ENCODE peak calls at places on chromosomes 4 and X, in four cellular contexts. One of them, this sample, is unnamed.

GRCh38 chr4:87516683-87517082 is 12.5 kb downstream of the SPARCL1 start:
- DNase-seq in H9: no peak
- DNase-seq in neuronal stem cell: no peak
- DNase-seq in IMR-90: no peak
- DNase-seq in this sample: no peak

GRCh38 chrX:85084770-85085393 is 81.2 kb downstream of the APOOL start:
- DNase-seq in H9: no peak
- DNase-seq in neuronal stem cell: peak
- DNase-seq in IMR-90: peak
- DNase-seq in this sample: peak

GRCh38 chr4:136893638-136894037 is 638.7 kb downstream of the PCDH18 start:
- DNase-seq in H9: no peak
- DNase-seq in neuronal stem cell: no peak
- DNase-seq in IMR-90: no peak
- DNase-seq in this sample: no peak

GRCh38 chrX:136694491-136695087 is 46.6 kb downstream of the CD40LG start:
- DNase-seq in H9: peak
- DNase-seq in neuronal stem cell: peak
- DNase-seq in IMR-90: peak
- DNase-seq in this sample: peak

GRCh38 chrX:156000361-156000926 is 2.9 kb downstream of the IL9R start:
- DNase-seq in H9: no peak
- DNase-seq in neuronal stem cell: no peak
- DNase-seq in IMR-90: no peak
- DNase-seq in this sample: no peak

GRCh38 chr4:188092824-188093223 is 16.6 kb downstream of the TRIML2 start:
- DNase-seq in H9: no peak
- DNase-seq in neuronal stem cell: no peak
- DNase-seq in IMR-90: peak
- DNase-seq in this sample: no peak

GRCh38 chr4:118968006-118968405 is 79.4 kb downstream of the SYNPO2 start:
- DNase-seq in H9: peak
- DNase-seq in neuronal stem cell: no peak
- DNase-seq in IMR-90: peak
- DNase-seq in this sample: peak

GRCh38 chrX:38768079-38768478 is 33.2 kb upstream of the MID1IP1 start:
- DNase-seq in H9: no peak
- DNase-seq in neuronal stem cell: no peak
- DNase-seq in IMR-90: peak
- DNase-seq in this sample: no peak

GRCh38 chrX:15468036-15468435 is 25.1 kb downstream of the PIR start:
- DNase-seq in H9: no peak
- DNase-seq in neuronal stem cell: no peak
- DNase-seq in IMR-90: peak
- DNase-seq in this sample: peak

GRCh38 chr4:109033993-109034392 is 268.5 kb downstream of the COL25A1 start:
- DNase-seq in H9: no peak
- DNase-seq in neuronal stem cell: no peak
- DNase-seq in IMR-90: no peak
- DNase-seq in this sample: no peak

GRCh38 chr4:151434183-151434860 is 25.3 kb downstream of the FHIP1A start:
- DNase-seq in H9: no peak
- DNase-seq in neuronal stem cell: no peak
- DNase-seq in IMR-90: peak
- DNase-seq in this sample: peak

GRCh38 chr4:55397521-55398321 is 2.0 kb downstream of the TMEM165 start:
- DNase-seq in H9: no peak
- DNase-seq in neuronal stem cell: no peak
- DNase-seq in IMR-90: peak
- DNase-seq in this sample: peak

GRCh38 chr4:30716671-30717207 is 3.4 kb upstream of the PCDH7 start:
- DNase-seq in H9: no peak
- DNase-seq in neuronal stem cell: peak
- DNase-seq in IMR-90: no peak
- DNase-seq in this sample: no peak

GRCh38 chrX:130669233-130669632 is 233.8 kb downstream of the ENOX2 start:
- DNase-seq in H9: no peak
- DNase-seq in neuronal stem cell: no peak
- DNase-seq in IMR-90: peak
- DNase-seq in this sample: no peak

GRCh38 chrX:54292755-54293154 is 65.1 kb downstream of the WNK3 start:
- DNase-seq in H9: no peak
- DNase-seq in neuronal stem cell: no peak
- DNase-seq in IMR-90: no peak
- DNase-seq in this sample: no peak

GRCh38 chrX:144334577-144334976 is 450.7 kb downstream of the UBE2NL start:
- DNase-seq in H9: peak
- DNase-seq in neuronal stem cell: no peak
- DNase-seq in IMR-90: no peak
- DNase-seq in this sample: no peak

GRCh38 chr4:74751856-74752255 is 42.5 kb downstream of the BTC start:
- DNase-seq in H9: no peak
- DNase-seq in neuronal stem cell: peak
- DNase-seq in IMR-90: no peak
- DNase-seq in this sample: no peak

GRCh38 chr4:26815199-26815598 is 45.4 kb upstream of the STIM2 start:
- DNase-seq in H9: no peak
- DNase-seq in neuronal stem cell: no peak
- DNase-seq in IMR-90: no peak
- DNase-seq in this sample: no peak

GRCh38 chrX:154813801-154814200 is 8.5 kb upstream of the MPP1 start:
- DNase-seq in H9: no peak
- DNase-seq in neuronal stem cell: no peak
- DNase-seq in IMR-90: no peak
- DNase-seq in this sample: no peak

GRCh38 chr4:62881901-62882300 is 1527.3 kb downstream of the TECRL start:
- DNase-seq in H9: no peak
- DNase-seq in neuronal stem cell: no peak
- DNase-seq in IMR-90: no peak
- DNase-seq in this sample: no peak

GRCh38 chr4:87949961-87950360 is 25.6 kb upstream of the SPP1 start:
- DNase-seq in H9: no peak
- DNase-seq in neuronal stem cell: no peak
- DNase-seq in IMR-90: peak
- DNase-seq in this sample: no peak

GRCh38 chr4:189202182-189202868 is 738.3 kb upstream of the FRG1 start:
- DNase-seq in H9: peak
- DNase-seq in neuronal stem cell: peak
- DNase-seq in IMR-90: peak
- DNase-seq in this sample: no peak

GRCh38 chr4:138507527-138507926 is 265.4 kb upstream of the SLC7A11 start:
- DNase-seq in H9: no peak
- DNase-seq in neuronal stem cell: no peak
- DNase-seq in IMR-90: peak
- DNase-seq in this sample: peak

GRCh38 chrX:155028749-155029360 is 2.2 kb downstream of the FUNDC2 start:
- DNase-seq in H9: no peak
- DNase-seq in neuronal stem cell: no peak
- DNase-seq in IMR-90: peak
- DNase-seq in this sample: no peak

GRCh38 chr4:114512595-114513295 is 85.9 kb upstream of the UGT8 start:
- DNase-seq in H9: no peak
- DNase-seq in neuronal stem cell: no peak
- DNase-seq in IMR-90: no peak
- DNase-seq in this sample: no peak

GRCh38 chr4:57131849-57132745 is 21.9 kb upstream of the IGFBP7 start:
- DNase-seq in H9: no peak
- DNase-seq in neuronal stem cell: no peak
- DNase-seq in IMR-90: peak
- DNase-seq in this sample: peak

GRCh38 chr4:86595426-86595805 is 1.3 kb downstream of the PTPN13 start:
- DNase-seq in H9: no peak
- DNase-seq in neuronal stem cell: no peak
- DNase-seq in IMR-90: peak
- DNase-seq in this sample: peak

GRCh38 chr4:52621567-52621966 is 37.5 kb downstream of the USP46 start:
- DNase-seq in H9: no peak
- DNase-seq in neuronal stem cell: no peak
- DNase-seq in IMR-90: no peak
- DNase-seq in this sample: no peak

GRCh38 chrX:124938715-124939114 is 381.0 kb upstream of the TEX13C start:
- DNase-seq in H9: no peak
- DNase-seq in neuronal stem cell: no peak
- DNase-seq in IMR-90: no peak
- DNase-seq in this sample: no peak

GRCh38 chr4:40307627-40308497 is 27.3 kb upstream of the CHRNA9 start:
- DNase-seq in H9: peak
- DNase-seq in neuronal stem cell: no peak
- DNase-seq in IMR-90: no peak
- DNase-seq in this sample: no peak

GRCh38 chrX:39946822-39947221 is 150.9 kb downstream of the BCOR start:
- DNase-seq in H9: no peak
- DNase-seq in neuronal stem cell: no peak
- DNase-seq in IMR-90: peak
- DNase-seq in this sample: no peak

GRCh38 chr4:182068920-182069319 is 174.3 kb upstream of the TENM3 start:
- DNase-seq in H9: no peak
- DNase-seq in neuronal stem cell: no peak
- DNase-seq in IMR-90: no peak
- DNase-seq in this sample: no peak

GRCh38 chr4:150002561-150002960 is 75.7 kb upstream of the DCLK2 start:
- DNase-seq in H9: no peak
- DNase-seq in neuronal stem cell: no peak
- DNase-seq in IMR-90: peak
- DNase-seq in this sample: no peak

GRCh38 chr4:37719021-37719420 is 32.8 kb upstream of the RELL1 start:
- DNase-seq in H9: no peak
- DNase-seq in neuronal stem cell: no peak
- DNase-seq in IMR-90: peak
- DNase-seq in this sample: peak

GRCh38 chrX:153875391-153876111 is 10.4 kb downstream of the L1CAM start:
- DNase-seq in H9: peak
- DNase-seq in neuronal stem cell: peak
- DNase-seq in IMR-90: no peak
- DNase-seq in this sample: peak

GRCh38 chr4:34271479-34272355 is 1972.6 kb downstream of the ARAP2 start:
- DNase-seq in H9: no peak
- DNase-seq in neuronal stem cell: no peak
- DNase-seq in IMR-90: no peak
- DNase-seq in this sample: no peak

GRCh38 chr4:113522433-113522832 is 239.1 kb downstream of the CAMK2D start:
- DNase-seq in H9: no peak
- DNase-seq in neuronal stem cell: no peak
- DNase-seq in IMR-90: no peak
- DNase-seq in this sample: no peak

GRCh38 chr4:8085491-8086479 is 72.8 kb downstream of the ABLIM2 start:
- DNase-seq in H9: peak
- DNase-seq in neuronal stem cell: no peak
- DNase-seq in IMR-90: no peak
- DNase-seq in this sample: no peak

GRCh38 chr4:8086751-8087445 is 71.7 kb downstream of the ABLIM2 start:
- DNase-seq in H9: no peak
- DNase-seq in neuronal stem cell: no peak
- DNase-seq in IMR-90: no peak
- DNase-seq in this sample: no peak

GRCh38 chr4:8083086-8083825 is 75.4 kb downstream of the ABLIM2 start:
- DNase-seq in H9: no peak
- DNase-seq in neuronal stem cell: no peak
- DNase-seq in IMR-90: no peak
- DNase-seq in this sample: no peak

GRCh38 chr4:8084031-8084660 is 74.5 kb downstream of the ABLIM2 start:
- DNase-seq in H9: no peak
- DNase-seq in neuronal stem cell: no peak
- DNase-seq in IMR-90: no peak
- DNase-seq in this sample: no peak

DNA sequence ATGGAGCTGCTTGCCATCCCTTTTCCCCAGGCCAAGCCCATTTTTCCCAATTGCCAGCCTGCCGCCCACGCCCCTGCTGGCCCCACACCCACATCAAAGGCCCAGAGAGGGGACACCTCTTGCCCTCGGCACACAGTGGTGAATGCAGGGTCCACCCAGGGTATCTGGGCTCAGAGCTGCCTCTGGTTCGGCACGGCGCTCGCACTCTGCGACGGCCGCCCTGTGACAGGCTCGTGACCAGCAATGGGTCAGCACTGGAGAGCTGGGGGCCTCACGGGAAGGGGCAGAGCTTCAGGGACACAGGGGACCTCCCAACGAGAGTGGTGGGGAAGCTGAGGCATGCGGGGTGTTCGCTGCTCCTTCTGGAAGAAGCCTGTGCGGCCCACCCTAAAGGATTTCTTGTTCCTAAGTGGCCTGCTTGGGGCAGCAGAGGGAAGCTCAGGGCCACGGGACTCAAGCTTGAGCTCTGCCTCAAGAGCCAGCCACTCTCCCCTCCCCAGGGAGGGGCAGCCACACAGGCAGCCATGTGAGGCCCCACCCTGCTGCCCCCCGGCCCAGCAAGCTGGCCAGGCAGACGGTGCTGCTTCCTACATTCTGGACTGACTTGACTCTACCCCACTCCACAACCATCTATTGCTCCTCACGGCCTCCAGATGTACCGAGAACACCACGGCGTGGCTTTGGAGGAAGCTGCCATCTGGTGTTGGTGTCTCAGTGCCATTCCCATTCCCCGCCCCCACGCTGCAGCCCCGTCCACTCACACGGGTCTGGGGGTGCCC is 73.7 kb downstream of the ABLIM2 start:
- DNase-seq in H9: no peak
- DNase-seq in neuronal stem cell: no peak
- DNase-seq in IMR-90: no peak
- DNase-seq in this sample: no peak
- H4K91ac ChIP-seq in H9: peak
- H4K91ac ChIP-seq in neuronal stem cell: no peak
- H4K91ac ChIP-seq in IMR-90: no peak
- H4K91ac ChIP-seq in this sample: no peak

GRCh38 chr4:2905544-2905943 is 57.7 kb downstream of the NOP14 start:
- DNase-seq in H9: no peak
- DNase-seq in neuronal stem cell: no peak
- DNase-seq in IMR-90: no peak
- DNase-seq in this sample: no peak
- H4K91ac ChIP-seq in H9: no peak
- H4K91ac ChIP-seq in neuronal stem cell: no peak
- H4K91ac ChIP-seq in IMR-90: no peak
- H4K91ac ChIP-seq in this sample: no peak

GRCh38 chrX:12971282-12972003 is 3.5 kb upstream of the TMSB4X start:
- DNase-seq in H9: no peak
- DNase-seq in neuronal stem cell: no peak
- DNase-seq in IMR-90: no peak
- DNase-seq in this sample: no peak
- H4K91ac ChIP-seq in H9: no peak
- H4K91ac ChIP-seq in neuronal stem cell: no peak
- H4K91ac ChIP-seq in IMR-90: peak
- H4K91ac ChIP-seq in this sample: no peak

DNA sequence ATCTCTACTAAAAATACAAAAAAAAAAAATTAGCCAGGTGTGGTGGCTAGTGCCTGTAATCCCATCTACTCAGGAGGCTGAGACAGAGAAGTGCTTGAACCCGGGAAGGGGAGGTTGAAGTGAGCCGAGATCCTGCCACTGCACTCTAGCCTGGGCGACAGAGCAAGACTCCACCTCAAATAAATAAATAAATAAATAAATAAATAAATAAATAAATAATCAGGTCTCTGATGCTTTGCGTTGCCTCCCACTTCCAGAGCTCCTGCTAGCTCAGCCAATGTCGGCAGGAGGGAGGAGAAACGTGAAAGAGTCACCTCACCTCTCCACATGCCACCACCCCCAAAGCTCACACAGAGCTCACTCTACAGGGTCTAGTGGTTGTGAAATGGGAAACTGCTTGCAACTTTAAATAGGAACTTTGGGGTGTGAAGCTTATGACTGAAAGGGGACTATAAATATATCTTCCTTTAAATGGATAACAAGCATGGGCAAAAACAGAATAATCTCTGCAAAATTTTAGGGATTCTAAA is 7.9 kb downstream of the SMIM31 start:
- DNase-seq in H9: no peak
- DNase-seq in neuronal stem cell: no peak
- DNase-seq in IMR-90: no peak
- DNase-seq in this sample: no peak
- H4K91ac ChIP-seq in H9: no peak
- H4K91ac ChIP-seq in neuronal stem cell: no peak
- H4K91ac ChIP-seq in IMR-90: no peak
- H4K91ac ChIP-seq in this sample: no peak

This sample was measured in trophoblast cell.